ENCODE peak calls at places on chromosomes 1 and 21, in nine cellular contexts. One of them, this sample, is unnamed.

GRCh38 chr1:55720243-55720642 is 505.1 kb upstream of the USP24 start:
- DNase-seq in activated CD8-positive, alpha-beta T cell treated with anti-CD3 and anti-CD28 coated beads for 36 hours: no peak
- DNase-seq in H9: no peak
- DNase-seq in left ventricle myocardium inferior: peak; percentile 55
- DNase-seq in CD8-positive, alpha-beta T cell: no peak
- DNase-seq in B cell: no peak
- DNase-seq in GM12865: no peak
- DNase-seq in neural crest cell: no peak
- DNase-seq in lower lobe of right lung: peak; percentile 58
- DNase-seq in this sample: no peak

GRCh38 chr21:25396135-25396711 is 211.1 kb downstream of the MRPL39 start:
- DNase-seq in neural crest cell: no peak
- DNase-seq in GM12865: peak; percentile 90
- DNase-seq in left ventricle myocardium inferior: no peak
- DNase-seq in H9: no peak
- DNase-seq in activated CD8-positive, alpha-beta T cell treated with anti-CD3 and anti-CD28 coated beads for 36 hours: peak; percentile 91
- DNase-seq in B cell: no peak
- DNase-seq in lower lobe of right lung: no peak
- DNase-seq in CD8-positive, alpha-beta T cell: no peak
- DNase-seq in this sample: peak; percentile 63

GRCh38 chr1:14499312-14500040 is 99.0 kb upstream of the KAZN start:
- DNase-seq in B cell: no peak
- DNase-seq in GM12865: no peak
- DNase-seq in lower lobe of right lung: no peak
- DNase-seq in CD8-positive, alpha-beta T cell: no peak
- DNase-seq in left ventricle myocardium inferior: no peak
- DNase-seq in activated CD8-positive, alpha-beta T cell treated with anti-CD3 and anti-CD28 coated beads for 36 hours: no peak
- DNase-seq in H9: no peak
- DNase-seq in neural crest cell: no peak
- DNase-seq in this sample: no peak

GRCh38 chr1:225733254-225733653 is 44.4 kb upstream of the SRP9 start:
- DNase-seq in left ventricle myocardium inferior: no peak
- DNase-seq in lower lobe of right lung: no peak
- DNase-seq in activated CD8-positive, alpha-beta T cell treated with anti-CD3 and anti-CD28 coated beads for 36 hours: no peak
- DNase-seq in B cell: no peak
- DNase-seq in CD8-positive, alpha-beta T cell: no peak
- DNase-seq in neural crest cell: no peak
- DNase-seq in GM12865: no peak
- DNase-seq in H9: no peak
- DNase-seq in this sample: no peak

GRCh38 chr21:25507522-25507921 is 99.8 kb downstream of the MRPL39 start:
- DNase-seq in GM12865: peak; percentile 74
- DNase-seq in B cell: no peak
- DNase-seq in lower lobe of right lung: no peak
- DNase-seq in neural crest cell: no peak
- DNase-seq in activated CD8-positive, alpha-beta T cell treated with anti-CD3 and anti-CD28 coated beads for 36 hours: peak; percentile 46
- DNase-seq in left ventricle myocardium inferior: no peak
- DNase-seq in H9: no peak
- DNase-seq in CD8-positive, alpha-beta T cell: no peak
- DNase-seq in this sample: no peak

GRCh38 chr1:100606438-100606837 is 68.5 kb downstream of the GPR88 start:
- DNase-seq in CD8-positive, alpha-beta T cell: no peak
- DNase-seq in activated CD8-positive, alpha-beta T cell treated with anti-CD3 and anti-CD28 coated beads for 36 hours: peak; percentile 44
- DNase-seq in lower lobe of right lung: no peak
- DNase-seq in neural crest cell: no peak
- DNase-seq in GM12865: peak; percentile 18
- DNase-seq in B cell: no peak
- DNase-seq in H9: no peak
- DNase-seq in left ventricle myocardium inferior: peak; percentile 24
- DNase-seq in this sample: no peak

GRCh38 chr1:114176366-114176765 is 22.7 kb upstream of the SYT6 start:
- DNase-seq in neural crest cell: no peak
- DNase-seq in B cell: no peak
- DNase-seq in CD8-positive, alpha-beta T cell: no peak
- DNase-seq in left ventricle myocardium inferior: no peak
- DNase-seq in H9: no peak
- DNase-seq in lower lobe of right lung: no peak
- DNase-seq in GM12865: no peak
- DNase-seq in activated CD8-positive, alpha-beta T cell treated with anti-CD3 and anti-CD28 coated beads for 36 hours: no peak
- DNase-seq in this sample: no peak

GRCh38 chr1:33007190-33008050 is 29.3 kb downstream of the AK2 start:
- DNase-seq in left ventricle myocardium inferior: no peak
- DNase-seq in CD8-positive, alpha-beta T cell: no peak
- DNase-seq in activated CD8-positive, alpha-beta T cell treated with anti-CD3 and anti-CD28 coated beads for 36 hours: no peak
- DNase-seq in lower lobe of right lung: no peak
- DNase-seq in GM12865: peak; percentile 41
- DNase-seq in H9: no peak
- DNase-seq in neural crest cell: no peak
- DNase-seq in B cell: no peak
- DNase-seq in this sample: no peak

GRCh38 chr1:218217040-218217439 is 68.1 kb upstream of the RRP15 start:
- DNase-seq in CD8-positive, alpha-beta T cell: no peak
- DNase-seq in left ventricle myocardium inferior: no peak
- DNase-seq in lower lobe of right lung: no peak
- DNase-seq in neural crest cell: no peak
- DNase-seq in activated CD8-positive, alpha-beta T cell treated with anti-CD3 and anti-CD28 coated beads for 36 hours: no peak
- DNase-seq in H9: no peak
- DNase-seq in GM12865: no peak
- DNase-seq in B cell: no peak
- DNase-seq in this sample: no peak

GRCh38 chr1:241916196-241916595 is 41.4 kb upstream of the BECN2 start:
- DNase-seq in CD8-positive, alpha-beta T cell: no peak
- DNase-seq in lower lobe of right lung: no peak
- DNase-seq in GM12865: no peak
- DNase-seq in B cell: no peak
- DNase-seq in left ventricle myocardium inferior: no peak
- DNase-seq in H9: no peak
- DNase-seq in activated CD8-positive, alpha-beta T cell treated with anti-CD3 and anti-CD28 coated beads for 36 hours: no peak
- DNase-seq in neural crest cell: no peak
- DNase-seq in this sample: no peak

GRCh38 chr1:222002503-222002902 is 260.6 kb upstream of the DUSP10 start:
- DNase-seq in neural crest cell: no peak
- DNase-seq in GM12865: no peak
- DNase-seq in left ventricle myocardium inferior: no peak
- DNase-seq in B cell: no peak
- DNase-seq in lower lobe of right lung: no peak
- DNase-seq in CD8-positive, alpha-beta T cell: no peak
- DNase-seq in activated CD8-positive, alpha-beta T cell treated with anti-CD3 and anti-CD28 coated beads for 36 hours: no peak
- DNase-seq in H9: no peak
- DNase-seq in this sample: no peak

GRCh38 chr1:38197566-38197965 is 151.0 kb upstream of the POU3F1 start:
- DNase-seq in CD8-positive, alpha-beta T cell: no peak
- DNase-seq in lower lobe of right lung: no peak
- DNase-seq in H9: no peak
- DNase-seq in neural crest cell: no peak
- DNase-seq in left ventricle myocardium inferior: no peak
- DNase-seq in B cell: no peak
- DNase-seq in activated CD8-positive, alpha-beta T cell treated with anti-CD3 and anti-CD28 coated beads for 36 hours: no peak
- DNase-seq in GM12865: no peak
- DNase-seq in this sample: no peak

GRCh38 chr1:233587958-233588799 is 25.7 kb upstream of the KCNK1 start:
- DNase-seq in activated CD8-positive, alpha-beta T cell treated with anti-CD3 and anti-CD28 coated beads for 36 hours: no peak
- DNase-seq in H9: peak; percentile 69
- DNase-seq in neural crest cell: no peak
- DNase-seq in CD8-positive, alpha-beta T cell: no peak
- DNase-seq in B cell: no peak
- DNase-seq in GM12865: no peak
- DNase-seq in left ventricle myocardium inferior: no peak
- DNase-seq in lower lobe of right lung: no peak
- DNase-seq in this sample: no peak

DNA sequence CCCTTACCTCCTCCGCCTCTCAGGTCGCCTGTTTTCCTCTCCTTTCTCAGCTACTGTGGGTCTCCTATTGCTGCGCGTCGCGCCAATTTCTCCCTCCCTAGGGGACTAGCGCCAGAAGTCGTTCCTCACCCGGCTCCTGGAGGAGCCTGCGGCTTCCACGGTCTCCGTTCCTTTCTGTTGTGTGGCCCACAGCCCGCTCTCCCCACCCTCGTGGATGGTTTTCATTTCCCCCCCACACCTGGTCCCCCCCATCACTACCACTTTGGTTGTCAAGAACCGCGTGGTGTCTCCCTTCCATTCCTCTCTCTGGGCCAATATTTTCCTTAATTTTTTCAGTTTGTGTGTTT is 525 bp downstream of the CNST start:
- DNase-seq in neural crest cell: no peak
- DNase-seq in H9: no peak
- DNase-seq in GM12865: peak; percentile 72
- DNase-seq in activated CD8-positive, alpha-beta T cell treated with anti-CD3 and anti-CD28 coated beads for 36 hours: no peak
- DNase-seq in left ventricle myocardium inferior: no peak
- DNase-seq in lower lobe of right lung: no peak
- DNase-seq in B cell: peak; percentile 61
- DNase-seq in CD8-positive, alpha-beta T cell: no peak
- DNase-seq in this sample: peak; percentile 38
- TF ChIP-seq CTCF in neural crest cell: no peak
- TF ChIP-seq CTCF in H9: no peak
- TF ChIP-seq CTCF in GM12865: no peak
- TF ChIP-seq CTCF in activated CD8-positive, alpha-beta T cell treated with anti-CD3 and anti-CD28 coated beads for 36 hours: no peak
- TF ChIP-seq CTCF in left ventricle myocardium inferior: no peak
- TF ChIP-seq CTCF in lower lobe of right lung: no peak
- TF ChIP-seq CTCF in B cell: no peak
- TF ChIP-seq CTCF in CD8-positive, alpha-beta T cell: no peak
- TF ChIP-seq CTCF in this sample: peak; percentile 15

GRCh38 chr1:2459757-2460156 is 16.3 kb upstream of the PLCH2 start:
- DNase-seq in lower lobe of right lung: no peak
- DNase-seq in B cell: no peak
- DNase-seq in GM12865: no peak
- DNase-seq in CD8-positive, alpha-beta T cell: no peak
- DNase-seq in H9: no peak
- DNase-seq in left ventricle myocardium inferior: peak; percentile 45
- DNase-seq in activated CD8-positive, alpha-beta T cell treated with anti-CD3 and anti-CD28 coated beads for 36 hours: no peak
- DNase-seq in neural crest cell: no peak
- DNase-seq in this sample: no peak
- TF ChIP-seq CTCF in lower lobe of right lung: peak; percentile 7
- TF ChIP-seq CTCF in B cell: no peak
- TF ChIP-seq CTCF in GM12865: no peak
- TF ChIP-seq CTCF in CD8-positive, alpha-beta T cell: no peak
- TF ChIP-seq CTCF in H9: no peak
- TF ChIP-seq CTCF in left ventricle myocardium inferior: peak; percentile 39
- TF ChIP-seq CTCF in activated CD8-positive, alpha-beta T cell treated with anti-CD3 and anti-CD28 coated beads for 36 hours: no peak
- TF ChIP-seq CTCF in neural crest cell: no peak
- TF ChIP-seq CTCF in this sample: no peak

GRCh38 chr1:7453038-7453437 is 318.1 kb upstream of the VAMP3 start:
- DNase-seq in H9: no peak
- DNase-seq in left ventricle myocardium inferior: no peak
- DNase-seq in neural crest cell: no peak
- DNase-seq in CD8-positive, alpha-beta T cell: no peak
- DNase-seq in B cell: no peak
- DNase-seq in lower lobe of right lung: no peak
- DNase-seq in GM12865: no peak
- DNase-seq in activated CD8-positive, alpha-beta T cell treated with anti-CD3 and anti-CD28 coated beads for 36 hours: no peak
- DNase-seq in this sample: no peak

GRCh38 chr1:7454895-7455784 is 316.0 kb upstream of the VAMP3 start:
- DNase-seq in left ventricle myocardium inferior: no peak
- DNase-seq in activated CD8-positive, alpha-beta T cell treated with anti-CD3 and anti-CD28 coated beads for 36 hours: no peak
- DNase-seq in B cell: no peak
- DNase-seq in GM12865: no peak
- DNase-seq in H9: no peak
- DNase-seq in lower lobe of right lung: no peak
- DNase-seq in neural crest cell: no peak
- DNase-seq in CD8-positive, alpha-beta T cell: no peak
- DNase-seq in this sample: no peak

GRCh38 chr1:7455796-7456568 is 315.1 kb upstream of the VAMP3 start:
- DNase-seq in H9: no peak
- DNase-seq in GM12865: no peak
- DNase-seq in CD8-positive, alpha-beta T cell: no peak
- DNase-seq in left ventricle myocardium inferior: no peak
- DNase-seq in B cell: no peak
- DNase-seq in lower lobe of right lung: no peak
- DNase-seq in activated CD8-positive, alpha-beta T cell treated with anti-CD3 and anti-CD28 coated beads for 36 hours: no peak
- DNase-seq in neural crest cell: no peak
- DNase-seq in this sample: no peak

GRCh38 chr1:7456683-7457082 is 314.4 kb upstream of the VAMP3 start:
- DNase-seq in B cell: no peak
- DNase-seq in left ventricle myocardium inferior: no peak
- DNase-seq in neural crest cell: no peak
- DNase-seq in activated CD8-positive, alpha-beta T cell treated with anti-CD3 and anti-CD28 coated beads for 36 hours: no peak
- DNase-seq in GM12865: no peak
- DNase-seq in CD8-positive, alpha-beta T cell: no peak
- DNase-seq in H9: peak; percentile 71
- DNase-seq in lower lobe of right lung: no peak
- DNase-seq in this sample: no peak

DNA sequence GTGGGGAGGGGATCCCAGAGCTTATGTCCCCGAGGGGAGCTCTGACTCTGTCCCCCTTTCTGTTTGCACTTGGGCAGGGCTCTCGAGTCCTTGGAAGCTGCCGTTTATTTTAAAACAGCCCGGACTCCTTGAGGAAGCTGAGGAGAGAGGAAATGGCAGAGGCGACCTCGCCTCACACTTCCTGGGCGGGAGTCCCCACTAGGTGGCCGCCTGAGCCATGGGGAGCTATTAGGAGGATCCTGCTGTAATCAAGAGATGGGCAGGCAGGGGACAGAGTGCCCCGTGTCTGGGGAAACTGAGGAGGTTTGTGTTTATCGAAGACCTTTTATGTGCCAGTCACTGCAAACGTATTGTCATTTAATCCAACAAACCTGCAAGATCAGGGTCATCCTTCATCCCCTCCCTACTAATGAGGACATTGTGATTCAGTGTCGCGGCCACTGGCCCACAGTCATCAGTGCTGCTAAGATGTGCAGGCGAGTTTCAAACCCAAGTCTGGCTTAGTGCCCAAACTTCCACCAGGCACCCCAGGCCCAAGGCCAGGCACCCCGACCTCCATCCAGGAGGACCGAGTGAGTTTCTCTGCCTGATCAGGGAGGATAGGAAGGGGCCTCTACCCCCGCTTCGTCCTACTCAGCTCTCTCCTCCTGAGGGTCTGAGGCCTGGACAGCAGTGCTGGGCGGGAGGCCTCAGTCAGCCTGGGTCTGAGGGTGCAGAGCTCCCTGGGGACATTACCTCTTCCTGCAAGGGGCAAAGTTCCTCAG is 316.9 kb upstream of the VAMP3 start:
- DNase-seq in neural crest cell: peak; percentile 35
- DNase-seq in H9: peak; percentile 45
- DNase-seq in activated CD8-positive, alpha-beta T cell treated with anti-CD3 and anti-CD28 coated beads for 36 hours: peak; percentile 12
- DNase-seq in GM12865: peak; percentile 28
- DNase-seq in left ventricle myocardium inferior: peak; percentile 31
- DNase-seq in lower lobe of right lung: no peak
- DNase-seq in B cell: no peak
- DNase-seq in CD8-positive, alpha-beta T cell: no peak
- DNase-seq in this sample: no peak
- TF ChIP-seq CTCF in neural crest cell: peak; percentile 60
- TF ChIP-seq CTCF in H9: peak; percentile 59
- TF ChIP-seq CTCF in activated CD8-positive, alpha-beta T cell treated with anti-CD3 and anti-CD28 coated beads for 36 hours: no peak
- TF ChIP-seq CTCF in GM12865: peak; percentile 7
- TF ChIP-seq CTCF in left ventricle myocardium inferior: peak; percentile 61
- TF ChIP-seq CTCF in lower lobe of right lung: peak; percentile 46
- TF ChIP-seq CTCF in B cell: no peak
- TF ChIP-seq CTCF in CD8-positive, alpha-beta T cell: no peak
- TF ChIP-seq CTCF in this sample: peak; percentile 2

DNA sequence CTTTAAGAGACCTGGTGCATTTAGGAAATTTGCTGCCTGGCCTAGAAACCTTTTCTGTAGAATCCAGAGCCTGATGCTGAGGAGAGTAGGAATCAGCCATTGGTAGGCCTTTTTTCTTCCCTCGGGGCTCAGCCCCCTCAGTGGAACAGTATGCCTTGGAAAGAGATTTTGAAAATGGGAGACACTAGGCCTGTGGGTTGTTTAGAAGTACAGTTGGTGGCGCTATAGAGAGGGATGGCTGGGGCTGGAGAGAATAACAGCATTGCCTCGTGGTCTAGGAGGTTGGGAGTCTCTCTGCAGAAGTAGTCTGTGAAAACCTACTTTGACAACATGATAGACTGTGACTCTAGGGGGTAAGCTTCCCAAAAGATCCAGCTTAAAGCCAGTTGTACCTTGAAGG is 8.2 kb downstream of the KIF2C start:
- DNase-seq in lower lobe of right lung: no peak
- DNase-seq in activated CD8-positive, alpha-beta T cell treated with anti-CD3 and anti-CD28 coated beads for 36 hours: no peak
- DNase-seq in GM12865: no peak
- DNase-seq in left ventricle myocardium inferior: no peak
- DNase-seq in neural crest cell: no peak
- DNase-seq in H9: no peak
- DNase-seq in CD8-positive, alpha-beta T cell: no peak
- DNase-seq in B cell: no peak
- DNase-seq in this sample: no peak
- TF ChIP-seq CTCF in lower lobe of right lung: no peak
- TF ChIP-seq CTCF in activated CD8-positive, alpha-beta T cell treated with anti-CD3 and anti-CD28 coated beads for 36 hours: no peak
- TF ChIP-seq CTCF in GM12865: peak; percentile 1
- TF ChIP-seq CTCF in left ventricle myocardium inferior: no peak
- TF ChIP-seq CTCF in neural crest cell: no peak
- TF ChIP-seq CTCF in H9: peak; percentile 41
- TF ChIP-seq CTCF in CD8-positive, alpha-beta T cell: no peak
- TF ChIP-seq CTCF in B cell: no peak
- TF ChIP-seq CTCF in this sample: no peak